ENCODE peak calls at places on chromosomes 7 and 10, in six cellular contexts. H is heart left ventricle; R is CD8-positive, alpha-beta memory T cell; U is esophagus muscularis mucosa; B is psoas muscle; X is ovary. I is an unnamed sample. For H3K4me1 and H3K9me3, the result is how much of the 10 kb centered on the place peaks cover.

GRCh38 chr10:97454330-97455036 is 8.5 kb downstream of the ZDHHC16 start:
- DNase-seq in H (no peak), R (no peak), U (no peak), B (no peak), X (no peak), I (no peak)

GRCh38 chr7:50197547-50197946 is 104.5 kb upstream of the ZPBP start:
- DNase-seq in H (no peak), R (no peak), U (no peak), B (no peak), X (no peak), I (peak)

GRCh38 chr7:5694221-5694754 is 87.2 kb downstream of the RNF216 start:
- DNase-seq in H (no peak), R (no peak), U (no peak), B (no peak), X (peak), I (no peak)

GRCh38 chr10:77290528-77291155 is 347.0 kb downstream of the KCNMA1 start:
- DNase-seq in H (no peak), R (no peak), U (no peak), B (no peak), X (no peak), I (peak)

GRCh38 chr10:3220853-3221252 is 48.3 kb upstream of the PITRM1 start:
- DNase-seq in H (no peak), R (no peak), U (no peak), B (no peak), X (no peak), I (no peak)

GRCh38 chr10:131188494-131188893 is 123.0 kb downstream of the TCERG1L start:
- DNase-seq in H (no peak), R (no peak), U (no peak), B (no peak), X (no peak), I (no peak)

GRCh38 chr10:13234172-13234571 is at the start of gene UCMA:
- DNase-seq in H (no peak), R (no peak), U (no peak), B (no peak), X (no peak), I (no peak)

GRCh38 chr10:71754562-71754961 is 18.8 kb downstream of the VSIR start:
- DNase-seq in H (no peak), R (no peak), U (no peak), B (no peak), X (no peak), I (no peak)

GRCh38 chr7:73329861-73330581 is 2.1 kb downstream of the FKBP6 start:
- DNase-seq in H (no peak), R (no peak), U (no peak), B (no peak), X (no peak), I (no peak)

GRCh38 chr10:102068216-102068615 is 3.1 kb downstream of the HPS6 start:
- DNase-seq in H (peak), R (no peak), U (no peak), B (peak), X (peak), I (peak)

GRCh38 chr10:95300140-95300539 is 9.3 kb upstream of the PDLIM1 start:
- DNase-seq in H (no peak), R (no peak), U (no peak), B (no peak), X (no peak), I (no peak)

GRCh38 chr7:137760111-137760510 is 86.7 kb downstream of the DGKI start:
- DNase-seq in H (no peak), R (no peak), U (no peak), B (no peak), X (no peak), I (no peak)

GRCh38 chr10:121154846-121155245 is 303.7 kb downstream of the WDR11 start:
- DNase-seq in H (no peak), R (no peak), U (no peak), B (no peak), X (no peak), I (peak)

GRCh38 chr10:79496896-79497295 is 15.4 kb upstream of the EIF5AL1 start:
- DNase-seq in H (no peak), R (no peak), U (no peak), B (no peak), X (no peak), I (no peak)

GRCh38 chr10:28730031-28730778 is 52.9 kb downstream of the BAMBI start:
- DNase-seq in H (no peak), R (no peak), U (no peak), B (no peak), X (no peak), I (no peak)

GRCh38 chr7:80929619-80930018 is 10.8 kb upstream of the SEMA3C start:
- DNase-seq in H (no peak), R (no peak), U (no peak), B (no peak), X (no peak), I (peak)

GRCh38 chr7:128389085-128389814 is 20.5 kb downstream of the IMPDH1 start:
- DNase-seq in H (no peak), R (no peak), U (no peak), B (no peak), X (no peak), I (no peak)

GRCh38 chr10:112792487-112793196 is 157.4 kb upstream of the TCF7L2 start:
- DNase-seq in H (no peak), R (no peak), U (no peak), B (peak), X (peak), I (peak)

GRCh38 chr10:30270247-30270646 is 78.8 kb downstream of the MTPAP start:
- DNase-seq in H (no peak), R (no peak), U (no peak), B (no peak), X (no peak), I (no peak)

GRCh38 chr7:80403686-80404241 is 108.1 kb downstream of the GNAT3 start:
- DNase-seq in H (no peak), R (no peak), U (no peak), B (no peak), X (no peak), I (no peak)

GRCh38 chr7:87797798-87798403 is 78.3 kb downstream of the SLC25A40 start:
- DNase-seq in H (no peak), R (no peak), U (no peak), B (no peak), X (no peak), I (no peak)

GRCh38 chr7:26704036-26704435 is 160.4 kb downstream of the SKAP2 start:
- DNase-seq in H (no peak), R (no peak), U (no peak), B (no peak), X (no peak), I (no peak)

GRCh38 chr7:92696584-92696983 is 106.4 kb upstream of the FAM133B start:
- DNase-seq in H (no peak), R (no peak), U (no peak), B (no peak), X (no peak), I (no peak)

GRCh38 chr10:31204090-31204489 is 114.9 kb upstream of the ZEB1 start:
- DNase-seq in H (no peak), R (no peak), U (no peak), B (peak), X (no peak), I (no peak)

GRCh38 chr10:4254101-4254994 is 469.3 kb upstream of the KLF6 start:
- DNase-seq in H (no peak), R (no peak), U (no peak), B (no peak), X (no peak), I (no peak)

GRCh38 chr10:118870467-118871243 is 115.9 kb upstream of the CACUL1 start:
- DNase-seq in H (no peak), R (no peak), U (peak), B (no peak), X (peak), I (peak)

GRCh38 chr10:89074120-89074519 is 83.5 kb downstream of the FAS start:
- DNase-seq in H (peak), R (no peak), U (no peak), B (peak), X (peak), I (no peak)

DNA sequence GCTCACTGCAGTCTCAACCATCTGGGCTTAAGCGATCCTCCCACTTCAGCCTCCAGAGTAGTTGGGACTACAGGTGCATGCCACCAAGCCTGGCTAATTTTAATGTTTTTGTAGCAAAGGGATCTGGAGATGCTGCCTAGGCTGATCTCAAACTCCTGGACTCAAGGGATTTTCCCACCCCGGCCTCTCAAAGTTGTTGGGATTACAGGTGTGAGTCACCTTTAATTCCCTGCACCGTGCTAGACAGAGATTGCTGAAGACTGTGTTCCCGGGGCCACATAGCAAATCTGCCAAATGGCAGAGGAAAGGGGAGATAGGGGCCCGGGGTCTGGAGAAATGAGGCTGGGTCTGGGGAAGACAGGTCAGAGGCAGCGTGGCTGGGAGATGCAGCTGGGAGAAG is 20.6 kb upstream of the PSMG3 start:
- DNase-seq in H (no peak), R (no peak), U (no peak), B (no peak), X (no peak), I (no peak)
- H3K4me1 ChIP-seq in H (under half), R (under half), U (under half), B (under half), X (under half), I (under half)

GRCh38 chr7:158362001-158362400 is 225.6 kb downstream of the PTPRN2 start:
- DNase-seq in H (no peak), R (no peak), U (no peak), B (no peak), X (no peak), I (no peak)
- H3K9me3 ChIP-seq in H (under half), R (under half), U (under half), B (under half), X (under half), I (under half)

GRCh38 chr7:36287371-36288241 is 102.1 kb upstream of the ANLN start:
- DNase-seq in H (no peak), R (no peak), U (no peak), B (peak), X (no peak), I (no peak)

GRCh38 chr7:36289833-36290661 is 99.6 kb upstream of the ANLN start:
- DNase-seq in H (no peak), R (no peak), U (no peak), B (peak), X (no peak), I (no peak)

GRCh38 chr7:36288501-36288900 is 101.2 kb upstream of the ANLN start:
- DNase-seq in H (no peak), R (no peak), U (no peak), B (no peak), X (no peak), I (no peak)

GRCh38 chr7:36295090-36295489 is 94.6 kb upstream of the ANLN start:
- DNase-seq in H (no peak), R (no peak), U (no peak), B (no peak), X (no peak), I (no peak)

GRCh38 chr7:36291387-36292316 is 98.0 kb upstream of the ANLN start:
- DNase-seq in H (peak), R (peak), U (peak), B (peak), X (peak), I (peak)
- H3K4me3 ChIP-seq in H (peak), R (peak), U (peak), B (peak), X (peak), I (peak)

GRCh38 chr10:14580933-14581332 is 193.8 kb downstream of the FAM107B start:
- DNase-seq in H (no peak), R (no peak), U (no peak), B (no peak), X (no peak), I (no peak)

GRCh38 chr10:14578060-14578952 is 196.4 kb downstream of the FAM107B start:
- DNase-seq in H (no peak), R (no peak), U (no peak), B (no peak), X (no peak), I (peak)

GRCh38 chr10:14581553-14581952 is 193.1 kb downstream of the FAM107B start:
- DNase-seq in H (no peak), R (no peak), U (no peak), B (no peak), X (no peak), I (no peak)

GRCh38 chr10:14583252-14583651 is 191.4 kb downstream of the FAM107B start:
- DNase-seq in H (no peak), R (peak), U (no peak), B (no peak), X (no peak), I (no peak)

DNA sequence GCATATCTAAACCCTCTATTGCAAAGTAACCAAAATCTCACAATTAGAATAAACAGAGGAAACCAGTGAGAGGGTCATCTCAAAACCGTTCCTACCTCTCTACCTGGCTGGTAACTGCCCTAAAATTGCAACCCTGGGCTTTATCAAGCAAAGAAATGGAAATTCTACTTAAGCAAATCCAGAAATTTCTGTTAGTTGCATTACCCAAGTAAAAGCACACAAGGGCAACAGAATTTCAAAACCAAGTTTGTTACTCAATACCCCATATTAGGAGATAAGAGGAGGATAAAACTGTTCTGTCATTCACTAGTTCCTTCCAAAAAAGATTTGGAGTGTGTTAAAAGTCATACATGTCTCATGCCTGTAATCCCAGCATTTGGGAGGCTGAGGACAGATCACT is 195.3 kb downstream of the FAM107B start:
- DNase-seq in H (no peak), R (no peak), U (no peak), B (no peak), X (no peak), I (no peak)
- H3K4me1 ChIP-seq in H (under half), R (half or more), U (under half), B (under half), X (under half), I (under half)

DNA sequence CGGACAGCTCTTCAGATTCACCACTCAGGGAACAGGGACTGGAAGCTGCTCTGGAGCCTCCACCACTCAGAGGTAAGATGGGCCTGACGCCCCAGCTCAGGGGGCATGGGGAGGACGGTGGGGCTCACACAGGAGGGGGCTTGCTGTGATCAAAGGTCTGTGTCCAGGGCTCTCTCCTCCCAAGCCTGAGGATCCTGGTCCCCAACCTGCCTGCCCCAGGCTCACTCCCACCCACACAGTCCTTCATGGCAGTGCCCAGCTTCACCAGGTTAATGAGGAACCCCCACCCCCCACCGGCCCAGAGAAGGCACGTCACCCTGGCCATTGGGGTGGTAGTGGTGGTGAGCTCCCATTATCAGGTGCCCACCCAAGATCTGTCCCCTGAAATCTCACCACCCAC is 926.7 kb upstream of the ZNF722 start:
- DNase-seq in H (no peak), R (no peak), U (peak), B (no peak), X (no peak), I (no peak)
- H3K9me3 ChIP-seq in H (under half), R (under half), U (under half), B (under half), X (under half), I (under half)

GRCh38 chr10:124465003-124465776 is 3.6 kb downstream of the LHPP start:
- DNase-seq in H (no peak), R (no peak), U (no peak), B (no peak), X (no peak), I (no peak)

GRCh38 chr10:124461642-124462347 is at the start of gene LHPP:
- DNase-seq in H (peak), R (peak), U (peak), B (peak), X (peak), I (peak)

GRCh38 chr10:124462348-124462695 is 699 bp downstream of the LHPP start:
- DNase-seq in H (no peak), R (no peak), U (no peak), B (no peak), X (no peak), I (no peak)

GRCh38 chr10:124465777-124466488 is 4.3 kb downstream of the LHPP start:
- DNase-seq in H (no peak), R (no peak), U (no peak), B (no peak), X (no peak), I (no peak)

GRCh38 chr10:124464028-124464751 is 2.6 kb downstream of the LHPP start:
- DNase-seq in H (no peak), R (no peak), U (no peak), B (no peak), X (no peak), I (no peak)
- H3K4me3 ChIP-seq in H (no peak), R (no peak), U (no peak), B (no peak), X (no peak), I (no peak)

GRCh38 chr10:99996934-99997648 is 12.7 kb downstream of the DNMBP start:
- DNase-seq in H (no peak), R (no peak), U (no peak), B (no peak), X (no peak), I (peak)

GRCh38 chr10:99994801-99995200 is 14.9 kb downstream of the DNMBP start:
- DNase-seq in H (no peak), R (no peak), U (no peak), B (no peak), X (no peak), I (no peak)

GRCh38 chr10:99995713-99996112 is 14.0 kb downstream of the DNMBP start:
- DNase-seq in H (no peak), R (no peak), U (no peak), B (no peak), X (no peak), I (no peak)

GRCh38 chr10:100000109-100000502 is 9.6 kb downstream of the DNMBP start:
- DNase-seq in H (no peak), R (no peak), U (no peak), B (no peak), X (no peak), I (no peak)

DNA sequence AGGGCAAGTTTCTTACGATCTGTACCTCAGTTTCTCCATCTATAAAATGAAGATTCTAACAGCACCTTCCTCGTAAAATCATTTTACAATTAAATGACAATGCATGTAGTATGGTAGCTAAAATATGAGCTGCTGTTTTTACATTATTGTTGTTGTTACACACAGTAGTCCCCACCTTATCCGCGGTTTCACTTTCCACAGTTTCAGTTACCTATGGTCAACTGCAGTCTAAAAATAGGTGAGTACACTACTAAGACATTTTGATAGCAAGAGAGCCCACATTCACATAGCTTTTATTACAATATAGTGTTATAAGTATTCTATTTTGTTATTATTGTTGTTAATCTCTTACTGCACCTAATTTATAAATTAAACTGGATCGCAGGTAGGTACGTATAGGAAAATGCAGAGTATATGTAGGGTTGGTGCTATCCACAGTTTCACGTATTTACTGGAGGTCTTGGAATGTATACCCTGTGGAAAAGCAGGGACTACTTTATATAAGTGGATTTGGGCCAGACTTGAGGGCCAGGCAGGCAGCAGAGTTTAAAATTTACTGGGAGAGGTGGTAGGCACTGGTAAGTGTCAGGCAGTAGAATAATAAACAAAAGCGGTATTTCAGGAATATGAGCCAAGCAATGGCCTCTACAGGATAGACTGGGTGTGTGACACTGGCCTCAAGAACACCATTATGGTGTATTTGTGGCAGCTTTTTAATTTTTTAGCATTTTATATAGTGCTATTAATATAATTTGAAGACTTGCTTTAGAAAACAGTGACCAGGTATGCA is 10.2 kb downstream of the DNMBP start:
- DNase-seq in H (no peak), R (no peak), U (no peak), B (no peak), X (no peak), I (no peak)
- H3K4me1 ChIP-seq in H (under half), R (under half), U (half or more), B (half or more), X (under half), I (under half)

GRCh38 chr7:157602581-157602980 is 265.8 kb downstream of the DNAJB6 start:
- DNase-seq in H (peak), R (no peak), U (no peak), B (no peak), X (no peak), I (no peak)
- H3K9me3 ChIP-seq in H (under half), R (under half), U (under half), B (under half), X (under half), I (under half)

DNA sequence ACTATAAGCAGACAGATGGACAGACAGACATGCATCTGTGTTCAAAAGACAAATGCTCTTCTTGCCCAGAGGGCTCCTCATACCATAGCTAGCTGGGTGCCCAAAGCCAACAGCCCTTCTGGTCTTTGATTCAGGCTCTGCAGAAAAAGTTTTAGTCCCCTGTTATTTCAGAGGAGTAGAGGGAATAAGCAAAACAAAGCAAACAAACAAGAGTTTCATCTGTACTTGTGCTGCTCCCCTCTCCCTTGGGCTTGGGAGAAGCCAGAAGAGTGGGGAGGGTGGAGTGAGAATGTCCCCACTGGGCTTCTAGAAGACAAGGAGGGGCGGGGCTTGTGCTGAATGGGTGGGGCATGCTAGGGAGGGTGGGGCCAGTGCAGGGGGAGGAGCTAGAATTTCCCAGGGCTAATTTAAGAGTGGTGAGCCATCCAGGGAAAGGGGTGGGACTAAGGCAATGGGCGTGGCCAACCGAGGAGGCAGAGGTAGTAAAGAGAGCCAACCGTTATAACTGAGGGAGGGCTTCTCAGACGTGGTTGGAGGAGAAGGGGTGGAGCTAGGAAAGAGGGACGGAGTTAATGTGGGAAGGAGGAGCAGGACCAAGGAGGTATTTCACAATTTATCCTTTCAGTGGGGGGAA is 101.2 kb upstream of the MGMT start:
- DNase-seq in H (no peak), R (no peak), U (peak), B (no peak), X (no peak), I (peak)
- H3K4me3 ChIP-seq in H (no peak), R (no peak), U (no peak), B (no peak), X (no peak), I (no peak)

I was measured in SJCRH30.